ENCODE peak calls at places on chromosomes 1 and 21, in six cellular contexts. H, V, Z, L, Y and J are unnamed samples.

GRCh38 chr1:117014209-117014608 is 12.6 kb downstream of the CD101 start:
- DNase-seq in H (no peak), V (no peak), Z (no peak), L (no peak), Y (no peak), J (no peak)

GRCh38 chr21:24223625-24224024 is 1383.7 kb downstream of the MRPL39 start:
- DNase-seq in H (no peak), V (no peak), Z (no peak), L (no peak), Y (no peak), J (no peak)

GRCh38 chr1:16085521-16085920 is 12.1 kb upstream of the FAM131C start:
- DNase-seq in H (no peak), V (no peak), Z (no peak), L (no peak), Y (no peak), J (no peak)

GRCh38 chr1:25020173-25020840 is 90.2 kb upstream of the RUNX3 start:
- DNase-seq in H (no peak), V (no peak), Z (no peak), L (no peak), Y (no peak), J (no peak)

GRCh38 chr1:9395031-9395430 is 102.3 kb downstream of the SPSB1 start:
- DNase-seq in H (no peak), V (no peak), Z (no peak), L (no peak), Y (no peak), J (no peak)

GRCh38 chr1:232844791-232845190 is 39.6 kb downstream of the MAP10 start:
- DNase-seq in H (no peak), V (no peak), Z (no peak), L (no peak), Y (no peak), J (no peak)

GRCh38 chr1:34825455-34826081 is 32.8 kb downstream of the GJA4 start:
- DNase-seq in H (no peak), V (no peak), Z (peak), L (no peak), Y (peak), J (no peak)

GRCh38 chr1:33985656-33986055 is 121.8 kb downstream of the HMGB4 start:
- DNase-seq in H (no peak), V (no peak), Z (no peak), L (no peak), Y (no peak), J (no peak)

GRCh38 chr1:33443705-33444180 is 12.8 kb upstream of the PHC2 start:
- DNase-seq in H (no peak), V (no peak), Z (peak), L (peak), Y (no peak), J (no peak)

GRCh38 chr1:155241069-155241679 is 14.1 kb downstream of the ENTREP3 start:
- DNase-seq in H (peak), V (peak), Z (peak), L (peak), Y (no peak), J (no peak)

GRCh38 chr1:6519491-6519934 is 28.0 kb upstream of the PLEKHG5 start:
- DNase-seq in H (no peak), V (no peak), Z (no peak), L (peak), Y (no peak), J (no peak)

GRCh38 chr1:186519981-186520380 is 59.1 kb upstream of the PDC start:
- DNase-seq in H (no peak), V (no peak), Z (no peak), L (no peak), Y (no peak), J (no peak)

GRCh38 chr1:233367057-233367759 is 39.7 kb downstream of the MAP3K21 start:
- DNase-seq in H (no peak), V (peak), Z (no peak), L (no peak), Y (no peak), J (peak)

GRCh38 chr1:2413495-2414296 is 1.3 kb upstream of the PEX10 start:
- DNase-seq in H (no peak), V (peak), Z (no peak), L (peak), Y (no peak), J (no peak)

GRCh38 chr1:58762806-58763205 is 21.0 kb downstream of the JUN start:
- DNase-seq in H (no peak), V (no peak), Z (no peak), L (no peak), Y (no peak), J (no peak)

GRCh38 chr1:154407866-154408777 is 3.0 kb downstream of the IL6R start:
- DNase-seq in H (no peak), V (no peak), Z (no peak), L (no peak), Y (no peak), J (no peak)

GRCh38 chr1:93615201-93616150 is 66.2 kb downstream of the BCAR3 start:
- DNase-seq in H (no peak), V (peak), Z (no peak), L (no peak), Y (no peak), J (no peak)

GRCh38 chr21:42061866-42062542 is 9.1 kb upstream of the UMODL1 start:
- DNase-seq in H (peak), V (peak), Z (no peak), L (no peak), Y (no peak), J (no peak)

GRCh38 chr1:229285424-229285823 is 14.5 kb downstream of the RAB4A start:
- DNase-seq in H (no peak), V (no peak), Z (no peak), L (no peak), Y (no peak), J (no peak)

GRCh38 chr1:194117582-194117981 is 931.2 kb upstream of the B3GALT2 start:
- DNase-seq in H (no peak), V (peak), Z (no peak), L (no peak), Y (no peak), J (peak)

GRCh38 chr1:109933856-109934711 is 23.4 kb downstream of the CSF1 start:
- DNase-seq in H (no peak), V (no peak), Z (no peak), L (no peak), Y (no peak), J (no peak)

GRCh38 chr1:109112056-109112651 is 1.8 kb upstream of the ELAPOR1 start:
- DNase-seq in H (no peak), V (no peak), Z (no peak), L (no peak), Y (no peak), J (no peak)

GRCh38 chr1:228543396-228543795 is 56.2 kb downstream of the RNF187 start:
- DNase-seq in H (no peak), V (no peak), Z (no peak), L (no peak), Y (no peak), J (no peak)

GRCh38 chr21:34639250-34639649 is 24.3 kb upstream of the RCAN1 start:
- DNase-seq in H (no peak), V (no peak), Z (no peak), L (no peak), Y (no peak), J (no peak)

GRCh38 chr1:112296908-112297307 is 99.1 kb upstream of the CTTNBP2NL start:
- DNase-seq in H (no peak), V (no peak), Z (no peak), L (no peak), Y (no peak), J (no peak)

GRCh38 chr1:211210052-211210451 is 49.1 kb upstream of the RCOR3 start:
- DNase-seq in H (no peak), V (no peak), Z (no peak), L (no peak), Y (no peak), J (no peak)